ENCODE peak calls at places on chromosomes 4 and X, in nine cellular contexts. One of them, this sample, is unnamed.

GRCh38 chrX:20270557-20270880 is 3.8 kb upstream of the RPS6KA3 start:
- DNase-seq in vagina: no peak
- DNase-seq in lower leg skin: no peak
- DNase-seq in uterus: no peak
- DNase-seq in suprapubic skin: no peak
- DNase-seq in stomach: no peak
- DNase-seq in A549: no peak
- DNase-seq in HCT116: no peak
- DNase-seq in transverse colon: no peak
- DNase-seq in this sample: no peak

GRCh38 chrX:22365460-22365859 is 92.7 kb downstream of the CBLL2 start:
- DNase-seq in HCT116: peak
- DNase-seq in lower leg skin: no peak
- DNase-seq in stomach: no peak
- DNase-seq in vagina: no peak
- DNase-seq in transverse colon: no peak
- DNase-seq in suprapubic skin: no peak
- DNase-seq in uterus: no peak
- DNase-seq in A549: no peak
- DNase-seq in this sample: no peak

GRCh38 chrX:44094821-44095530 is 121.8 kb upstream of the NDP start:
- DNase-seq in suprapubic skin: no peak
- DNase-seq in HCT116: no peak
- DNase-seq in transverse colon: no peak
- DNase-seq in stomach: no peak
- DNase-seq in vagina: peak
- DNase-seq in uterus: no peak
- DNase-seq in A549: no peak
- DNase-seq in lower leg skin: no peak
- DNase-seq in this sample: no peak

GRCh38 chrX:45889471-45889870 is 655.8 kb downstream of the ZNF674 start:
- DNase-seq in lower leg skin: no peak
- DNase-seq in A549: no peak
- DNase-seq in suprapubic skin: no peak
- DNase-seq in transverse colon: no peak
- DNase-seq in vagina: no peak
- DNase-seq in HCT116: no peak
- DNase-seq in uterus: peak
- DNase-seq in stomach: no peak
- DNase-seq in this sample: no peak

GRCh38 chrX:72714471-72714916 is 388 bp upstream of the PHKA1 start:
- DNase-seq in A549: peak
- DNase-seq in stomach: peak
- DNase-seq in vagina: no peak
- DNase-seq in transverse colon: peak
- DNase-seq in suprapubic skin: peak
- DNase-seq in uterus: peak
- DNase-seq in lower leg skin: peak
- DNase-seq in HCT116: peak
- DNase-seq in this sample: peak

GRCh38 chr4:133208694-133209285 is 59.7 kb downstream of the PCDH10 start:
- DNase-seq in A549: no peak
- DNase-seq in stomach: no peak
- DNase-seq in lower leg skin: no peak
- DNase-seq in transverse colon: no peak
- DNase-seq in HCT116: no peak
- DNase-seq in uterus: no peak
- DNase-seq in suprapubic skin: no peak
- DNase-seq in vagina: no peak
- DNase-seq in this sample: no peak

GRCh38 chr4:119872344-119873031 is 194.2 kb downstream of the MAD2L1 start:
- DNase-seq in suprapubic skin: no peak
- DNase-seq in vagina: no peak
- DNase-seq in uterus: no peak
- DNase-seq in HCT116: no peak
- DNase-seq in transverse colon: no peak
- DNase-seq in stomach: no peak
- DNase-seq in lower leg skin: no peak
- DNase-seq in A549: no peak
- DNase-seq in this sample: no peak

GRCh38 chr4:42750091-42750490 is 93.2 kb upstream of the ATP8A1 start:
- DNase-seq in stomach: no peak
- DNase-seq in vagina: no peak
- DNase-seq in HCT116: no peak
- DNase-seq in lower leg skin: no peak
- DNase-seq in uterus: no peak
- DNase-seq in suprapubic skin: no peak
- DNase-seq in A549: no peak
- DNase-seq in transverse colon: no peak
- DNase-seq in this sample: no peak

GRCh38 chr4:102104278-102104677 is 241.0 kb downstream of the SLC39A8 start:
- DNase-seq in uterus: no peak
- DNase-seq in suprapubic skin: no peak
- DNase-seq in lower leg skin: no peak
- DNase-seq in HCT116: no peak
- DNase-seq in stomach: no peak
- DNase-seq in A549: no peak
- DNase-seq in vagina: no peak
- DNase-seq in transverse colon: no peak
- DNase-seq in this sample: no peak

GRCh38 chr4:24885342-24885741 is 27.5 kb downstream of the CCDC149 start:
- DNase-seq in A549: no peak
- DNase-seq in HCT116: no peak
- DNase-seq in vagina: no peak
- DNase-seq in suprapubic skin: no peak
- DNase-seq in lower leg skin: no peak
- DNase-seq in transverse colon: no peak
- DNase-seq in stomach: no peak
- DNase-seq in uterus: no peak
- DNase-seq in this sample: no peak

GRCh38 chrX:19350831-19351447 is 7.2 kb downstream of the PDHA1 start:
- DNase-seq in stomach: no peak
- DNase-seq in A549: no peak
- DNase-seq in vagina: no peak
- DNase-seq in uterus: no peak
- DNase-seq in lower leg skin: no peak
- DNase-seq in transverse colon: no peak
- DNase-seq in suprapubic skin: no peak
- DNase-seq in HCT116: no peak
- DNase-seq in this sample: no peak

GRCh38 chr4:14532436-14532835 is 469.8 kb upstream of the CPEB2 start:
- DNase-seq in uterus: no peak
- DNase-seq in transverse colon: no peak
- DNase-seq in HCT116: no peak
- DNase-seq in lower leg skin: no peak
- DNase-seq in stomach: no peak
- DNase-seq in vagina: no peak
- DNase-seq in A549: no peak
- DNase-seq in suprapubic skin: no peak
- DNase-seq in this sample: no peak

GRCh38 chr4:48109413-48110263 is 24.4 kb downstream of the TXK start:
- DNase-seq in HCT116: peak
- DNase-seq in A549: peak
- DNase-seq in stomach: no peak
- DNase-seq in suprapubic skin: no peak
- DNase-seq in transverse colon: no peak
- DNase-seq in vagina: no peak
- DNase-seq in lower leg skin: no peak
- DNase-seq in uterus: no peak
- DNase-seq in this sample: no peak

DNA sequence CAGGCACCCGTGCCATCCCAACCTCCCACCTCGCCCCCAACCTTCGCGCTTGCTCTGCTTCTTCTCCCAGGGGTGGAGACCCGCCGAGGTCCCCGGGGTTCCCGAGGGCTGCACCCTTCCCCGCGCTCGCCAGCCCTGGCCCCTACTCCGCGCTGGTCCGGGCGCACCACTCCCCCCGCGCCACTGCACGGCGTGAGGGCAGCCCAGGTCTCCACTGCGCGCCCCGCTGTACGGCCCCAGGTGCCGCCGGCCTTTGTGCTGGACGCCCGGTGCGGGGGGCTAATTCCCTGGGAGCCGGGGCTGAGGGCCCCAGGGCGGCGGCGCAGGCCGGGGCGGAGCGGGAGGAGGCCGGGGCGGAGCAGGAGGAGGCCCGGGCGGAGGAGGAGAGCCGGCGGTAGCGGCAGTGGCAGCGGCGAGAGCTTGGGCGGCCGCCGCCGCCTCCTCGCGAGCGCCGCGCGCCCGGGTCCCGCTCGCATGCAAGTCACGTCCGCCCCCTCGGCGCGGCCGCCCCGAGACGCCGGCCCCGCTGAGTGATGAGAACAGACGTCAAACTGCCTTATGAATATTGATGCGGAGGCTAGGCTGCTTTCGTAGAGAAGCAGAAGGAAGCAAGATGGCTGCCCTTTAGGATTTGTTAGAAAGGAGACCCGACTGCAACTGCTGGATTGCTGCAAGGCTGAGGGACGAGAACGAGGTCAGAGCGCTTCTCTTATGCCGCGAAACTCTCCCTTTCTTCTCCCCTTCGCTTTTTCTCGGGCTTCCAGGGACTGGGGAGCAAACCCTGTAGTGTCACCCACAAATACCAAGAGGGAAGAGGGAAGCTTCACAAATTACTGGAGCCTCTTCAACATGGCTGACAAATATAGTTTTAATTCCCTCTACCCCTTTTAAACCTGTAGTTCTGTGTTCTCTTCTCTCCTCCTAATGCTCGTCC is at the start of gene TET2:
- DNase-seq in uterus: peak
- DNase-seq in transverse colon: peak
- DNase-seq in vagina: peak
- DNase-seq in lower leg skin: peak
- DNase-seq in A549: peak
- DNase-seq in HCT116: peak
- DNase-seq in stomach: peak
- DNase-seq in suprapubic skin: peak
- DNase-seq in this sample: peak
- TF ChIP-seq POLR2A in uterus: peak
- TF ChIP-seq POLR2A in transverse colon: peak
- TF ChIP-seq POLR2A in vagina: no peak
- TF ChIP-seq POLR2A in lower leg skin: peak
- TF ChIP-seq POLR2A in A549: peak
- TF ChIP-seq POLR2A in HCT116: peak
- TF ChIP-seq POLR2A in stomach: no peak
- TF ChIP-seq POLR2A in suprapubic skin: peak
- TF ChIP-seq POLR2A in this sample: peak

GRCh38 chr4:154491731-154492249 is at the start of gene DCHS2:
- DNase-seq in stomach: no peak
- DNase-seq in suprapubic skin: no peak
- DNase-seq in HCT116: no peak
- DNase-seq in vagina: no peak
- DNase-seq in uterus: peak
- DNase-seq in lower leg skin: no peak
- DNase-seq in A549: peak
- DNase-seq in transverse colon: peak
- DNase-seq in this sample: peak

GRCh38 chr4:154492288-154492687 is 689 bp upstream of the DCHS2 start:
- DNase-seq in uterus: no peak
- DNase-seq in transverse colon: no peak
- DNase-seq in suprapubic skin: no peak
- DNase-seq in vagina: no peak
- DNase-seq in A549: no peak
- DNase-seq in lower leg skin: no peak
- DNase-seq in stomach: no peak
- DNase-seq in HCT116: no peak
- DNase-seq in this sample: no peak

GRCh38 chr4:154490261-154490588 is 1.4 kb downstream of the DCHS2 start:
- DNase-seq in suprapubic skin: no peak
- DNase-seq in lower leg skin: no peak
- DNase-seq in uterus: no peak
- DNase-seq in HCT116: no peak
- DNase-seq in A549: no peak
- DNase-seq in transverse colon: no peak
- DNase-seq in stomach: no peak
- DNase-seq in vagina: no peak
- DNase-seq in this sample: no peak

GRCh38 chr4:154490589-154491340 is 834 bp downstream of the DCHS2 start:
- DNase-seq in A549: peak
- DNase-seq in lower leg skin: no peak
- DNase-seq in transverse colon: peak
- DNase-seq in HCT116: no peak
- DNase-seq in vagina: no peak
- DNase-seq in uterus: peak
- DNase-seq in suprapubic skin: no peak
- DNase-seq in stomach: no peak
- DNase-seq in this sample: no peak

GRCh38 chr4:154491341-154491679 is 289 bp downstream of the DCHS2 start:
- DNase-seq in HCT116: no peak
- DNase-seq in stomach: no peak
- DNase-seq in suprapubic skin: no peak
- DNase-seq in uterus: peak
- DNase-seq in transverse colon: peak
- DNase-seq in vagina: no peak
- DNase-seq in A549: peak
- DNase-seq in lower leg skin: no peak
- DNase-seq in this sample: no peak
- H3K4me3 ChIP-seq in HCT116: no peak
- H3K4me3 ChIP-seq in stomach: peak
- H3K4me3 ChIP-seq in suprapubic skin: peak
- H3K4me3 ChIP-seq in uterus: peak
- H3K4me3 ChIP-seq in transverse colon: peak
- H3K4me3 ChIP-seq in vagina: peak
- H3K4me3 ChIP-seq in A549: peak
- H3K4me3 ChIP-seq in lower leg skin: no peak
- H3K4me3 ChIP-seq in this sample: peak

DNA sequence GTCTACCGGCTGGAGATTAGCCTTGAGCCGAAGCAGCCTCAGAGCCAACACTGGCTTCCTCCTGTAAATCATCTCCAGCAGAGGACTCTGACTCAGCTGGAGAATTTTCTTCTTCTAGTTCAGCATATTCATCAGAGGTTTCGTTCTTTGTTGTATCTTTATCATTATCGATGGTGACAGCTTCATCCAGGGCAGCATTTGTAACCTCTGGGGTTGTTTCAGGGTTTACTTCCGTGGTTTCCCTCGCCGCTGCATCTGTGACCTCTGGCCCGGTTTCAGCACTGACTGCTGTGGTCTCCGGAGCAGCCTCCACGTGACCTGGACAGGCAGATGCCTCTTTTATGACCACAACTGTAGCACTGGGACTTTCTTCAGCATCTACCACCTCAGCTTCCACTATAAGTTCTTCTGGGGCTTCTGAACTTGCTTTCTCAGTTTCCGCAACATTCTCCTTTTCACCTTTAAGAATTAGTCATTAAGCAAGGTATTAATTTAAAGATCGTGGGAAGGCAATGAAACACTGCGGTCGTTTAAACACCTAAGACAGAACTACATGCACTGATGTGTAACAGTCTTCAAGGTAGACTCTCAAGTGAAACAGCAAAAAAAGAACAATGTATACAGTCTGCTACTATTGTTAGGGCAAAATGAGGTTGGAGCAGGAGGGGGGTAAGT is 13.3 kb downstream of the MGARP start:
- DNase-seq in lower leg skin: peak
- DNase-seq in HCT116: no peak
- DNase-seq in vagina: no peak
- DNase-seq in stomach: peak
- DNase-seq in transverse colon: peak
- DNase-seq in suprapubic skin: no peak
- DNase-seq in A549: peak
- DNase-seq in uterus: peak
- DNase-seq in this sample: peak
- TF ChIP-seq POLR2A in lower leg skin: no peak
- TF ChIP-seq POLR2A in HCT116: no peak
- TF ChIP-seq POLR2A in vagina: no peak
- TF ChIP-seq POLR2A in stomach: no peak
- TF ChIP-seq POLR2A in transverse colon: no peak
- TF ChIP-seq POLR2A in suprapubic skin: no peak
- TF ChIP-seq POLR2A in A549: no peak
- TF ChIP-seq POLR2A in uterus: no peak
- TF ChIP-seq POLR2A in this sample: no peak

GRCh38 chr4:95546236-95546635 is 2.5 kb downstream of the UNC5C start:
- DNase-seq in stomach: no peak
- DNase-seq in lower leg skin: no peak
- DNase-seq in transverse colon: no peak
- DNase-seq in A549: no peak
- DNase-seq in HCT116: no peak
- DNase-seq in suprapubic skin: no peak
- DNase-seq in vagina: no peak
- DNase-seq in uterus: no peak
- DNase-seq in this sample: no peak
- H3K4me3 ChIP-seq in stomach: peak
- H3K4me3 ChIP-seq in lower leg skin: no peak
- H3K4me3 ChIP-seq in transverse colon: no peak
- H3K4me3 ChIP-seq in A549: no peak
- H3K4me3 ChIP-seq in HCT116: no peak
- H3K4me3 ChIP-seq in suprapubic skin: no peak
- H3K4me3 ChIP-seq in vagina: no peak
- H3K4me3 ChIP-seq in uterus: no peak
- H3K4me3 ChIP-seq in this sample: no peak